ENCODE peak calls at places on chromosomes 16 and 17, in seven cellular contexts. M is SK-N-SH, C is GM12878, Z is HepG2, D is K562, A is HCT116, F is H1. Q is an unnamed sample. For H3K4me1, the result is how much of the 10 kb centered on the place peaks cover.

GRCh38 chr16:80144191-80144590 is 396.6 kb upstream of the DYNLRB2 start:
- DNase-seq in C (peak), Z (no peak), A (no peak), F (no peak), D (no peak), M (no peak), Q (no peak)

GRCh38 chr17:41338961-41339485 is 11.6 kb downstream of the KRT33A start:
- DNase-seq in C (peak), M (no peak), Z (no peak), A (no peak), F (no peak), D (no peak), Q (no peak)

GRCh38 chr17:177155-177554 is 4.3 kb downstream of the DOC2B start:
- DNase-seq in C (no peak), M (no peak), Z (no peak), D (no peak), A (no peak), F (no peak), Q (no peak)

GRCh38 chr17:17300624-17301568 is 2.3 kb upstream of the NT5M start:
- DNase-seq in D (no peak), A (no peak), M (no peak), F (peak), C (no peak), Z (no peak), Q (peak)

GRCh38 chr17:31917065-31917529 is 15.6 kb upstream of the UTP6 start:
- DNase-seq in F (no peak), Z (no peak), D (no peak), M (no peak), C (no peak), A (no peak), Q (no peak)

GRCh38 chr17:7004398-7005253 is 7.8 kb upstream of the RNASEK start:
- DNase-seq in C (peak), Z (peak), F (no peak), A (peak), M (peak), D (peak), Q (no peak)

GRCh38 chr17:52157603-52158449 is 688 bp downstream of the CA10 start:
- DNase-seq in A (no peak), F (no peak), C (no peak), D (no peak), Z (no peak), M (peak), Q (no peak)

GRCh38 chr16:70589998-70590471 is 56.3 kb upstream of the IL34 start:
- DNase-seq in D (no peak), A (no peak), Z (no peak), C (no peak), M (peak), F (no peak), Q (no peak)

GRCh38 chr17:75412455-75413317 is 7.2 kb upstream of the GRB2 start:
- DNase-seq in A (peak), C (no peak), Z (peak), D (peak), M (peak), F (no peak), Q (peak)

GRCh38 chr17:55344514-55344997 is 77.1 kb downstream of the MMD start:
- DNase-seq in Z (no peak), F (no peak), C (no peak), D (peak), A (no peak), M (peak), Q (no peak)

GRCh38 chr16:77967054-77968035 is 55.0 kb upstream of the CLEC3A start:
- DNase-seq in F (peak), C (no peak), D (no peak), M (no peak), A (no peak), Z (no peak), Q (no peak)

GRCh38 chr16:77962689-77963088 is 59.7 kb upstream of the CLEC3A start:
- DNase-seq in Z (no peak), C (no peak), D (no peak), A (no peak), F (no peak), M (no peak), Q (no peak)

GRCh38 chr16:77963185-77964044 is 58.9 kb upstream of the CLEC3A start:
- DNase-seq in Z (no peak), C (peak), A (no peak), M (no peak), F (peak), D (no peak), Q (no peak)

GRCh38 chr16:77961811-77962210 is 60.5 kb upstream of the CLEC3A start:
- DNase-seq in F (no peak), C (no peak), D (no peak), A (no peak), Z (no peak), M (no peak), Q (no peak)

DNA sequence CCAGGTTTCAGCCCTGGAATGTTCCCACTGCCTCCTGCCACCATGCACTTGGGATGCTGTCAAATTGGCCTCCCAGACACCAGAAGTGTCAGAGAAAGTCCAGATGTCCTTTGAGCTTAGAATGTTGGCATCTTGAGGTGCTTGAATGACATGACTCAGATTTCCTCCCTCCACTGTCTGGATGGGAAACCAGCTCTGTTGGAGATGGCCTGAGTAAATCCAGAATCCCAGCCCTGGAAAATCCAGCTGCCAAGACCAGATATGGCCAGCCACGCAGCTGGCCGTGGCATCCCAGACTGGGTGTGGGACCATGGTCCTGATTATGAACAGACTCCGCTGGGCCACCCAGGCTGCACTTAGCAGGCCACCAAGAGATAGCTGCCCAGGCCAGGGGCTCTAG is 57.0 kb upstream of the CLEC3A start:
- DNase-seq in D (no peak), Z (no peak), A (no peak), F (no peak), M (no peak), C (no peak), Q (no peak)
- TF ChIP-seq SIN3A in D (no peak), Z (no peak), A (no peak), F (no peak), M (no peak), C (no peak), Q (no peak)

GRCh38 chr17:45438931-45439610 is 6.4 kb upstream of the ARHGAP27 start:
- DNase-seq in A (no peak), F (no peak), M (no peak), C (no peak), D (no peak), Z (no peak), Q (no peak)
- H3K4me1 ChIP-seq in A (under half), F (under half), M (half or more), C (under half), D (under half), Z (under half), Q (under half)

DNA sequence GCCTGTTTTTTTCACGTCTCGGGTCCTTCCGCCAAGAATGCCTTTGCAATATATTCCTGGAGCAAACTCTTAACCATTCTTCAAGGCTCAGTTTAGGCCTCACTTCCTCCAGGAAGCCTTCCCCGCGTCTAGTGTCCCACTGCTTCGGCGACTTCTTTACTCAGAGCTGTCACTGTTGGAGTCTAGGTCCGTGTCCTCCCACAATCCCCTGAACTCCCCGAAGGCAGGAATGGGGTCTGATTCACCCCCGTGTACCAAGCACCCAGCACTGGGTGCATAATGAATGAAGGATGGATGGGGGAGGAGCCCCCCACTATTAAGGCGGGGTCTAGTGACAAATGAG is 508 bp downstream of the MATCAP1 start:
- DNase-seq in F (no peak), M (no peak), Z (no peak), C (no peak), D (no peak), A (no peak), Q (no peak)
- TF ChIP-seq CTCF in F (no peak), M (no peak), Z (no peak), C (no peak), D (no peak), A (no peak), Q (no peak)

DNA sequence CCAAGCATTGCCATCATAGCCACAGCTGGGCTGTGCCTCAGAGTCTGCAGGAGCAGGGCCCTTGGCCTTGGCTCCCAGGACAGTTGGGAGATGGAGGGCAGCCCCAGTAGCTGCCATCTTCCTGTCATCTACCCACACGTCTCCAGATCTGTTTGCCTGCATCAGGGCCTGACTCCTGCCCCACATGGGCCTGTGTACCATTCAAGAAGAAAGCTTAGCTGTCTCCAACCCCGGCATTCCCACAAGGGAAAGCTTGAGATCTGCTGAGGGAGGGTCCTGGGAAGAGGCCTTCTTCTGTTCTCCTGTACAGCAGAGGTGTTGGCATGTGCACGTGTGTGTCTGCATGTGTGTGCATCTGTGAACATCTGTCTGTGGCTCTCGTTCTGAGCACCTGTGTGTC is 122.1 kb downstream of the MRM1 start:
- DNase-seq in M (no peak), Z (no peak), A (no peak), D (no peak), C (no peak), F (no peak), Q (no peak)
- TF ChIP-seq SIN3A in M (no peak), Z (no peak), A (no peak), D (no peak), C (no peak), F (no peak), Q (no peak)

DNA sequence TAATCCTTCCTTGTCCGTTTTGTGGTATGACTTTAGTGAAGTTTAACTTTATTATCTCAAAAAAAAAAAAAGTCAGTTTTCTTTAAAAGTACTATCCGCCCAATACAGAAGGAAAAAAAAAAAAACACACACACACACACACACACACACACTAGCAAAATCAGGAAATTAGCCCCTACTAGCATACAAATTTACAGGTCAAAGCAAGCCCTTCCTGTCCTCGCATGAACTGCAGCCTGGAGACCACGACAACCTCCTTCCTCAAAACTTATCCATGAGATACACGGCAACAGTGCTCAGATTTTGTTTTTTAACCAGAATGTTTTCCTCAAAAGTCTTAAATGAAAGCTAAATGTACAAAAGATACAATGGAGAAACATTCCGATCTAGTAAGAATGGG is 16.2 kb downstream of the NCOR1 start:
- DNase-seq in C (no peak), M (no peak), Z (no peak), A (no peak), F (no peak), D (no peak), Q (no peak)
- H3K4me1 ChIP-seq in C (under half), M (under half), Z (under half), A (under half), F (under half), D (under half), Q (under half)

GRCh38 chr16:83952940-83953795 is at the start of gene OSGIN1:
- DNase-seq in M (peak), D (peak), F (no peak), Z (peak), C (peak), A (peak), Q (peak)
- TF ChIP-seq CTCF in M (no peak), D (no peak), F (no peak), Z (peak), C (no peak), A (no peak), Q (no peak)

GRCh38 chr17:49610883-49611584 is 35.4 kb downstream of the NXPH3 start:
- DNase-seq in C (no peak), M (no peak), A (no peak), F (no peak), D (no peak), Z (peak), Q (no peak)
- TF ChIP-seq SIN3A in C (no peak), M (no peak), A (no peak), F (no peak), D (no peak), Z (no peak), Q (no peak)

GRCh38 chr17:78806451-78806850 is 24.4 kb upstream of the CYTH1 start:
- DNase-seq in A (no peak), F (no peak), D (peak), C (no peak), Z (no peak), M (no peak), Q (no peak)

GRCh38 chr17:78803161-78803845 is 21.2 kb upstream of the CYTH1 start:
- DNase-seq in Z (no peak), M (no peak), C (no peak), D (no peak), A (no peak), F (no peak), Q (no peak)

GRCh38 chr17:78805301-78805700 is 23.2 kb upstream of the CYTH1 start:
- DNase-seq in C (no peak), D (no peak), F (no peak), M (no peak), Z (no peak), A (no peak), Q (no peak)

GRCh38 chr17:78802459-78802858 is 20.4 kb upstream of the CYTH1 start:
- DNase-seq in D (no peak), Z (no peak), A (no peak), C (no peak), F (no peak), M (no peak), Q (no peak)

DNA sequence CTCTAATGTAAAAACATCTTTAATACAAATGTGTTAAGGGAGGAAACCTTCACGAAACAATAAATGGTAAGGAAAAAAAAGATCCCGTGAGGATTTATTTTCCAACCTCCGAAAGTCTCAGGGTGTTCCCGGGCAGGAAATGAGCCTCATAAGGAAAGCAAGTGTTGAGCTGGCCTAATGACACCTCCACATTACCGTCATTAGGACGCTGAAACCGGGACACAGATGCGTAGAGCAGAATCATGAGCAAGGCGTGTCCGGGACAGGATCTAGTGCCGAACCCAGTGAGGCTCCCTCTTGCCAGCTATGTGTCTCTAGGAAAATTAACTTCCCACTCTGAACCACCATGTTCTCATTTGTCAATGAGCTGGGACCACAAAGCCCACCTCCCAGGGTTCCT is 22.7 kb upstream of the CYTH1 start:
- DNase-seq in A (no peak), M (no peak), C (no peak), Z (no peak), D (no peak), F (no peak), Q (no peak)
- H3K4me1 ChIP-seq in A (under half), M (under half), C (under half), Z (under half), D (under half), F (under half), Q (under half)

GRCh38 chr16:11495066-11495407 is 91.7 kb downstream of the LITAF start:
- DNase-seq in M (peak), C (no peak), F (no peak), D (no peak), A (no peak), Z (no peak), Q (no peak)

GRCh38 chr16:11497851-11498289 is 88.8 kb downstream of the LITAF start:
- DNase-seq in C (no peak), D (no peak), M (no peak), F (no peak), A (peak), Z (peak), Q (peak)

GRCh38 chr16:11499295-11500089 is 87.2 kb downstream of the LITAF start:
- DNase-seq in C (no peak), M (peak), F (no peak), D (no peak), A (peak), Z (no peak), Q (no peak)

GRCh38 chr16:11498683-11499082 is 88.0 kb downstream of the LITAF start:
- DNase-seq in F (no peak), Z (no peak), A (no peak), C (no peak), D (no peak), M (no peak), Q (no peak)

DNA sequence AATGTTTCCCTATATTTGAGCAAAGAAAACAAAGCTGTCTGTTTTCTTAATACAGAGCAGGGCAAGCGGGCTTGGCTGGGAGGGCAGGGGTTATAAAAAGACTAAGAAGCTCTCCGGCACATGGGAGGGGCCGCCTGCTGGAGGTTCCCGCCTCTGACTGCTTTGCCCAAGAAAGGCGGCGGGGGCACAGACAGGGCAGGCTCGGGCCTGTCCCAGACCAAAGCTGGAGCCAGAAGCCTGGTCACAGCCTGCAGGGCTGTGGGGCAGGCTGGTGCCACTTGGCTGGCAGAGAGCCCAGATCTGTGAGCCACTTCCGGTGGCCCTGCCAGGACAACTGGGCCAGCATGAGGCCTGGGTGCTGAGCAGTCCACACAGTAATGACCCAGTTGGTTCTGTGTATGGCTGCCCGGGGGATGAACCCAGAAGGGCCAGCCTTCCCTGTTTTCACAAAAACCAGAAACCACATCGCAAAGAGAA is 89.4 kb downstream of the LITAF start:
- DNase-seq in A (peak), F (no peak), M (peak), Z (peak), D (no peak), C (peak), Q (peak)
- TF ChIP-seq CTCF in A (peak), F (no peak), M (peak), Z (peak), D (no peak), C (no peak), Q (no peak)

GRCh38 chr16:81358860-81359259 is 44.1 kb downstream of the GAN start:
- DNase-seq in D (no peak), M (no peak), F (no peak), Z (no peak), A (no peak), C (no peak), Q (no peak)
- TF ChIP-seq SIN3A in D (no peak), M (no peak), F (no peak), Z (no peak), A (no peak), C (no peak), Q (no peak)